ENCODE peak calls at places on chromosomes 12 and 14, in seven cellular contexts. S is left ventricle myocardium inferior; E is fibroblast of pulmonary artery; Z is activated CD4-positive, alpha-beta T cell treated with anti-CD3 and anti-CD28 coated beads, Interleukin-2, amount 10 ng/mL, durations not matched to agents 7 days and 5 days; C is naive thymus-derived CD8-positive, alpha-beta T cell; J is hepatocyte; B is activated naive CD4-positive, alpha-beta T cell. V is an unnamed sample.

GRCh38 chr12:21502872-21503271 is 1.3 kb downstream of the GOLT1B start:
- DNase-seq in S (no peak), E (no peak), Z (no peak), C (no peak), J (no peak), B (no peak), V (no peak)

GRCh38 chr12:91877022-91877421 is 268.6 kb downstream of the BTG1 start:
- DNase-seq in S (no peak), E (peak), Z (peak), C (peak), J (no peak), B (peak), V (peak)

GRCh38 chr14:79279645-79280399 is 931.5 kb downstream of the DIO2 start:
- DNase-seq in S (no peak), E (no peak), Z (no peak), C (no peak), J (peak), B (no peak), V (no peak)

GRCh38 chr14:49418789-49419188 is 167.4 kb downstream of the RPS29 start:
- DNase-seq in S (no peak), E (no peak), Z (no peak), C (no peak), J (no peak), B (no peak), V (no peak)

GRCh38 chr14:61598980-61599379 is 96.3 kb upstream of the HIF1A start:
- DNase-seq in S (no peak), E (peak), Z (peak), C (no peak), J (no peak), B (no peak), V (no peak)

GRCh38 chr14:67722293-67722692 is 20.6 kb downstream of the RDH12 start:
- DNase-seq in S (peak), E (peak), Z (no peak), C (no peak), J (peak), B (no peak), V (peak)

GRCh38 chr12:15966426-15966825 is 55.3 kb downstream of the DERA start:
- DNase-seq in S (no peak), E (peak), Z (no peak), C (no peak), J (no peak), B (no peak), V (no peak)

GRCh38 chr14:97580923-97581495 is 783.8 kb downstream of the VRK1 start:
- DNase-seq in S (no peak), E (no peak), Z (no peak), C (no peak), J (peak), B (no peak), V (no peak)

GRCh38 chr14:63956326-63956725 is 103.5 kb downstream of the SYNE2 start:
- DNase-seq in S (no peak), E (no peak), Z (no peak), C (no peak), J (no peak), B (no peak), V (no peak)

GRCh38 chr12:108876550-108876949 is 3.3 kb upstream of the DAO start:
- DNase-seq in S (no peak), E (no peak), Z (no peak), C (no peak), J (no peak), B (no peak), V (no peak)

GRCh38 chr12:112183141-112183581 is 57.8 kb downstream of the TRAFD1 start:
- DNase-seq in S (no peak), E (peak), Z (no peak), C (no peak), J (no peak), B (no peak), V (no peak)

GRCh38 chr12:96233941-96234461 is 39.8 kb downstream of the ELK3 start:
- DNase-seq in S (peak), E (peak), Z (no peak), C (no peak), J (peak), B (no peak), V (peak)

GRCh38 chr12:112992541-112993398 is 14.5 kb downstream of the OAS2 start:
- DNase-seq in S (peak), E (peak), Z (peak), C (peak), J (peak), B (peak), V (no peak)

GRCh38 chr12:107400686-107401447 is 284.7 kb upstream of the PWP1 start:
- DNase-seq in S (no peak), E (peak), Z (no peak), C (no peak), J (no peak), B (no peak), V (no peak)

GRCh38 chr14:64265222-64265621 is 28.9 kb downstream of the ESR2 start:
- DNase-seq in S (no peak), E (no peak), Z (no peak), C (no peak), J (no peak), B (no peak), V (no peak)

GRCh38 chr14:65222434-65222833 is 120.1 kb upstream of the MAX start:
- DNase-seq in S (peak), E (peak), Z (peak), C (peak), J (peak), B (peak), V (peak)

V was measured in heart left ventricle.